ENCODE peak calls at places on chromosomes 4 and X, in nine cellular contexts. E, F, O, H, G, X, V, Q and Y are unnamed samples.

GRCh38 chr4:4411906-4412305 is 25.0 kb downstream of the NSG1 start:
- DNase-seq in E (no peak), F (no peak), O (no peak), H (no peak), G (no peak), X (no peak), V (no peak), Q (no peak), Y (no peak)

GRCh38 chr4:10115271-10115656 is 1.3 kb downstream of the WDR1 start:
- DNase-seq in E (no peak), F (peak; percentile 60), O (no peak), H (no peak), G (no peak), X (peak; percentile 38), V (no peak), Q (no peak), Y (no peak)

GRCh38 chr4:88017516-88018302 is 10.3 kb downstream of the PKD2 start:
- DNase-seq in E (no peak), F (peak; percentile 98), O (no peak), H (no peak), G (no peak), X (no peak), V (no peak), Q (no peak), Y (no peak)

GRCh38 chr4:9968472-9968871 is 52.8 kb downstream of the SLC2A9 start:
- DNase-seq in E (no peak), F (peak; percentile 65), O (no peak), H (no peak), G (no peak), X (no peak), V (no peak), Q (no peak), Y (no peak)

GRCh38 chrX:31702208-31702607 is 630.4 kb upstream of the FTHL17 start:
- DNase-seq in E (no peak), F (no peak), O (no peak), H (no peak), G (no peak), X (no peak), V (no peak), Q (no peak), Y (no peak)

GRCh38 chr4:649751-650310 is 24.2 kb downstream of the ATP5ME start:
- DNase-seq in E (no peak), F (no peak), O (no peak), H (no peak), G (no peak), X (no peak), V (no peak), Q (no peak), Y (peak; percentile 11)

GRCh38 chr4:74365761-74366160 is 816 bp downstream of the EREG start:
- DNase-seq in E (peak; percentile 21), F (no peak), O (peak; percentile 45), H (no peak), G (no peak), X (no peak), V (no peak), Q (no peak), Y (no peak)

GRCh38 chr4:153522800-153523089 is 56.6 kb downstream of the TMEM131L start:
- DNase-seq in E (no peak), F (no peak), O (no peak), H (no peak), G (no peak), X (no peak), V (no peak), Q (no peak), Y (no peak)

GRCh38 chr4:54683616-54684346 is 26.0 kb downstream of the KIT start:
- DNase-seq in E (no peak), F (no peak), O (peak; percentile 46), H (no peak), G (no peak), X (no peak), V (peak; percentile 37), Q (no peak), Y (no peak)

GRCh38 chrX:144896323-144896722 is 351.0 kb upstream of the SPANXN1 start:
- DNase-seq in E (no peak), F (no peak), O (no peak), H (no peak), G (peak; percentile 4), X (no peak), V (no peak), Q (no peak), Y (no peak)

GRCh38 chr4:42397256-42397634 is at the start of gene SHISA3:
- DNase-seq in E (no peak), F (no peak), O (no peak), H (no peak), G (no peak), X (no peak), V (no peak), Q (no peak), Y (no peak)

GRCh38 chr4:181261279-181261678 is 981.9 kb upstream of the TENM3 start:
- DNase-seq in E (no peak), F (peak; percentile 32), O (no peak), H (no peak), G (no peak), X (no peak), V (no peak), Q (no peak), Y (no peak)

GRCh38 chrX:16628954-16629595 is 20.9 kb upstream of the S100G start:
- DNase-seq in E (no peak), F (no peak), O (no peak), H (no peak), G (peak; percentile 57), X (no peak), V (no peak), Q (no peak), Y (no peak)

GRCh38 chrX:136397001-136397400 is 90.7 kb upstream of the BRS3 start:
- DNase-seq in E (no peak), F (no peak), O (no peak), H (no peak), G (no peak), X (no peak), V (no peak), Q (no peak), Y (no peak)

GRCh38 chrX:104565791-104566687 is at the start of gene IL1RAPL2:
- DNase-seq in E (peak; percentile 60), F (no peak), O (peak; percentile 58), H (peak; percentile 54), G (peak; percentile 23), X (no peak), V (no peak), Q (no peak), Y (peak; percentile 45)

GRCh38 chr4:153004106-153004881 is 68.2 kb downstream of the FHDC1 start:
- DNase-seq in E (no peak), F (no peak), O (no peak), H (no peak), G (no peak), X (no peak), V (no peak), Q (no peak), Y (no peak)

GRCh38 chr4:139738846-139739613 is 73.4 kb downstream of the MGST2 start:
- DNase-seq in E (no peak), F (no peak), O (no peak), H (no peak), G (no peak), X (no peak), V (no peak), Q (no peak), Y (no peak)
- H3K27ac ChIP-seq in E (no peak overlapping the region), F (no peak overlapping the region), O (peak overlapping the region; percentile 10), H (peak overlapping the region; percentile 30), G (no peak overlapping the region), X (no peak overlapping the region), V (no peak overlapping the region), Q (peak overlapping the region; percentile 85), Y (peak overlapping the region; percentile 87)

DNA sequence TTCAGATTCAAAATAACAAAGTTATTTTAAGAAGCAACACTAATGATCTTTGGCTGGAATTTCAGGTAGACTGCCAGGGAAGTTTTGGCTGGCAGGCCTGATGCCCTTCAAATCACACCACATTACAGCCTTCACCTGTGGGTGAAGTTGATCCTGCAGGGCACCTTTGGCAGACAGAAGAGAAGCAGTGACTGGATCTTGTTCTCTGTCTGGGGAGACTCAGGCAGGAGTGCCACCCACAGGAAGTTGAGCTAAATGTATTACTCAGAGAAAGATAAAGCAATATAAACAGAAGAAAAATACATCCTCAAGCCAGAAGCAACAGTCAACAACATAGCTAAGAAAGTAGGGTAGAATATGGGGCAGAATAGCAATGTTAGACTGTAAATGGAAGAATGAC is 12.8 kb upstream of the CFAP299 start:
- DNase-seq in E (no peak), F (peak; percentile 68), O (no peak), H (no peak), G (no peak), X (no peak), V (no peak), Q (no peak), Y (no peak)
- TF ChIP-seq CTCF in E (no peak), F (peak; percentile 69), O (no peak), H (no peak), G (peak; percentile 66), X (no peak), V (no peak), Q (no peak), Y (no peak)

DNA sequence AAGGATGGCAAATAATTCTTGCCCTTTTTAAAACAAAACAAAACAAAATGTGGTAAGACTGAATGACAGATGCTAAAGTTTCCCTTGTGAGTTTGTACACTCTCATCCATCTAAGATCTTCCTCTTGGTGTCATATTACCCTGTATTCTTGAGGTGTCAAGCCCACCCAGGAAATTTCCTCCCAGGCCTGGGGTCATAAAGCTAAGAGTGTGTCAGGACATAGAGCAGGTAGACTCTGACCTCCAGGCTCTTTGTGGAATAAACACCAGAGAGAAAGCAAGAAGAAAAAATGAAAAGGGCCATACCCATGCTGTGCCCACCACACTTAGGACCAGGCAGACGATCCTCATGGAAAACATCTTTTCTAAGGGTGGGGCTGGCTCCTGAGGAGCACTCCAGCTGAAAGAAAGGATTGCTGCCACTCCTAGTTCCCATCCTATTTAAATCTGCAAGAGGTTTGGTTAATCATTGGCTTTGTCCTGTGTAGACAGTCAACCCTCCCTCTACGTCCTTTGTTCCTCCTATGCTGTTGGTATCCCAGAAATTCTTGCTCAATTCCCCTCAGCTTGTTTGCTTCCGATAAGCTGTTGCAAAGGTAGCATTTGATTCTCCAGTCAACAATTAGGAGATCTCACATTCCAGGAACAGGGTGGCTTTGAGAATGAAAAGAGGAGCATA is at the start of gene FGA:
- DNase-seq in E (no peak), F (no peak), O (no peak), H (no peak), G (no peak), X (no peak), V (no peak), Q (no peak), Y (no peak)
- TF ChIP-seq POLR2A in E (no peak), F (no peak), O (no peak), H (no peak), G (no peak), X (no peak), V (no peak), Q (no peak), Y (no peak)

GRCh38 chrX:68833855-68834331 is 5.1 kb downstream of the EFNB1 start:
- DNase-seq in E (no peak), F (no peak), O (no peak), H (no peak), G (no peak), X (no peak), V (no peak), Q (no peak), Y (peak; percentile 11)
- H3K27ac ChIP-seq in E (no peak overlapping the region), F (no peak overlapping the region), O (peak overlapping the region; percentile 28), H (no peak overlapping the region), G (no peak overlapping the region), X (no peak overlapping the region), V (no peak overlapping the region), Q (peak overlapping the region; percentile 92), Y (no peak overlapping the region)